ENCODE peak calls at places on chromosomes 4 and X, in nine cellular contexts. V, Q, F, U, D, W, X, J and B are unnamed samples.

GRCh38 chr4:101259876-101260275 is 87.5 kb downstream of the PPP3CA start:
- DNase-seq in V (peak; percentile 66), Q (no peak), F (no peak), U (no peak), D (no peak), W (no peak), X (no peak), J (no peak), B (no peak)

GRCh38 chrX:13092455-13092941 is 48.1 kb upstream of the FAM9C start:
- DNase-seq in V (no peak), Q (no peak), F (no peak), U (no peak), D (no peak), W (peak; percentile 19), X (no peak), J (no peak), B (no peak)

GRCh38 chr4:172707622-172708021 is 461.0 kb upstream of the GALNT7 start:
- DNase-seq in V (no peak), Q (no peak), F (no peak), U (no peak), D (no peak), W (no peak), X (no peak), J (no peak), B (no peak)

GRCh38 chr4:121698119-121698732 is 1.4 kb upstream of the ANXA5 start:
- DNase-seq in V (no peak), Q (peak; percentile 30), F (no peak), U (no peak), D (no peak), W (no peak), X (no peak), J (peak; percentile 65), B (no peak)

GRCh38 chr4:142582340-142582739 is 263.8 kb downstream of the INPP4B start:
- DNase-seq in V (no peak), Q (no peak), F (no peak), U (no peak), D (no peak), W (no peak), X (no peak), J (no peak), B (no peak)

GRCh38 chr4:45578874-45579273 is 545.0 kb downstream of the GABRG1 start:
- DNase-seq in V (no peak), Q (no peak), F (no peak), U (no peak), D (no peak), W (no peak), X (no peak), J (no peak), B (no peak)

GRCh38 chr4:128776794-128777216 is 32.7 kb upstream of the JADE1 start:
- DNase-seq in V (peak; percentile 70), Q (peak; percentile 98), F (peak; percentile 79), U (no peak), D (peak; percentile 91), W (no peak), X (peak; percentile 15), J (peak; percentile 92), B (no peak)

GRCh38 chr4:174352405-174352804 is 68.7 kb downstream of the CEP44 start:
- DNase-seq in V (no peak), Q (no peak), F (no peak), U (no peak), D (no peak), W (no peak), X (no peak), J (no peak), B (no peak)

GRCh38 chr4:82429728-82430192 is 502 bp downstream of the HNRNPDL start:
- DNase-seq in V (no peak), Q (no peak), F (no peak), U (no peak), D (peak; percentile 52), W (no peak), X (no peak), J (no peak), B (no peak)

GRCh38 chrX:5648941-5649568 is 579.6 kb downstream of the NLGN4X start:
- DNase-seq in V (no peak), Q (no peak), F (no peak), U (no peak), D (no peak), W (no peak), X (no peak), J (no peak), B (no peak)

GRCh38 chr4:104860227-104861123 is 286.2 kb upstream of the TET2 start:
- DNase-seq in V (peak; percentile 67), Q (peak; percentile 18), F (peak; percentile 11), U (peak; percentile 33), D (peak; percentile 64), W (no peak), X (peak; percentile 66), J (peak; percentile 85), B (peak; percentile 75)

GRCh38 chr4:22191565-22192301 is 243.2 kb upstream of the KCNIP4 start:
- DNase-seq in V (no peak), Q (no peak), F (no peak), U (no peak), D (no peak), W (no peak), X (no peak), J (peak; percentile 34), B (no peak)

GRCh38 chr4:51998837-51999236 is 21.3 kb downstream of the LRRC66 start:
- DNase-seq in V (no peak), Q (no peak), F (no peak), U (no peak), D (no peak), W (no peak), X (no peak), J (no peak), B (no peak)

GRCh38 chrX:124435616-124436015 is 89.3 kb downstream of the SH2D1A start:
- DNase-seq in V (no peak), Q (no peak), F (no peak), U (no peak), D (no peak), W (no peak), X (no peak), J (no peak), B (peak; percentile 70)

GRCh38 chr4:94452476-94453300 is 946 bp downstream of the PDLIM5 start:
- DNase-seq in V (peak; percentile 80), Q (peak; percentile 74), F (peak; percentile 49), U (peak; percentile 76), D (peak; percentile 77), W (peak; percentile 1), X (peak; percentile 66), J (peak; percentile 92), B (peak; percentile 20)

GRCh38 chrX:104565791-104566687 is at the start of gene IL1RAPL2:
- DNase-seq in V (no peak), Q (no peak), F (no peak), U (no peak), D (no peak), W (no peak), X (no peak), J (peak; percentile 13), B (peak; percentile 0)

GRCh38 chr4:22901631-22902030 is 208.9 kb downstream of the GBA3 start:
- DNase-seq in V (no peak), Q (no peak), F (no peak), U (no peak), D (no peak), W (no peak), X (no peak), J (no peak), B (no peak)

GRCh38 chr4:36758312-36758690 is 476.9 kb downstream of the DTHD1 start:
- DNase-seq in V (no peak), Q (peak; percentile 23), F (no peak), U (no peak), D (no peak), W (no peak), X (no peak), J (no peak), B (no peak)